ENCODE peak calls at places on chromosomes 13 and 19, in seven cellular contexts. One of them, this sample, is unnamed. For H3K36me3, the result is how much of the 10 kb centered on the place peaks cover.

GRCh38 chr13:36302289-36302688 is 4.7 kb upstream of the CCDC169 start:
- DNase-seq in testis: no peak
- DNase-seq in transverse colon: no peak
- DNase-seq in ovary: no peak
- DNase-seq in uterus: no peak
- DNase-seq in tibial nerve: no peak
- DNase-seq in heart left ventricle: no peak
- DNase-seq in this sample: no peak

GRCh38 chr13:72062566-72062965 is 195.6 kb upstream of the DACH1 start:
- DNase-seq in transverse colon: peak
- DNase-seq in ovary: no peak
- DNase-seq in heart left ventricle: no peak
- DNase-seq in uterus: no peak
- DNase-seq in testis: no peak
- DNase-seq in tibial nerve: no peak
- DNase-seq in this sample: no peak

GRCh38 chr13:86932935-86933334 is 738.2 kb upstream of the SLITRK5 start:
- DNase-seq in heart left ventricle: no peak
- DNase-seq in transverse colon: no peak
- DNase-seq in tibial nerve: no peak
- DNase-seq in ovary: no peak
- DNase-seq in uterus: no peak
- DNase-seq in testis: no peak
- DNase-seq in this sample: no peak

GRCh38 chr19:10565028-10565566 is 713 bp downstream of the KRI1 start:
- DNase-seq in testis: no peak
- DNase-seq in tibial nerve: no peak
- DNase-seq in ovary: peak
- DNase-seq in heart left ventricle: peak
- DNase-seq in transverse colon: peak
- DNase-seq in uterus: no peak
- DNase-seq in this sample: peak

GRCh38 chr13:108827637-108828036 is 198.2 kb downstream of the MYO16 start:
- DNase-seq in ovary: no peak
- DNase-seq in uterus: no peak
- DNase-seq in testis: no peak
- DNase-seq in heart left ventricle: no peak
- DNase-seq in transverse colon: no peak
- DNase-seq in tibial nerve: no peak
- DNase-seq in this sample: no peak

GRCh38 chr19:31356587-31357314 is 7.5 kb upstream of the TSHZ3 start:
- DNase-seq in testis: peak
- DNase-seq in heart left ventricle: peak
- DNase-seq in transverse colon: peak
- DNase-seq in ovary: no peak
- DNase-seq in tibial nerve: no peak
- DNase-seq in uterus: no peak
- DNase-seq in this sample: peak

GRCh38 chr19:40650749-40651305 is 39.6 kb downstream of the NUMBL start:
- DNase-seq in testis: no peak
- DNase-seq in uterus: peak
- DNase-seq in transverse colon: no peak
- DNase-seq in heart left ventricle: no peak
- DNase-seq in ovary: no peak
- DNase-seq in tibial nerve: no peak
- DNase-seq in this sample: no peak

GRCh38 chr19:55447421-55448174 is 4.5 kb upstream of the SHISA7 start:
- DNase-seq in heart left ventricle: no peak
- DNase-seq in testis: no peak
- DNase-seq in tibial nerve: no peak
- DNase-seq in uterus: no peak
- DNase-seq in transverse colon: no peak
- DNase-seq in ovary: no peak
- DNase-seq in this sample: peak

GRCh38 chr13:82654851-82655517 is 1227.3 kb downstream of the SLITRK1 start:
- DNase-seq in testis: no peak
- DNase-seq in tibial nerve: peak
- DNase-seq in transverse colon: peak
- DNase-seq in ovary: no peak
- DNase-seq in uterus: no peak
- DNase-seq in heart left ventricle: peak
- DNase-seq in this sample: peak

GRCh38 chr19:12544401-12544876 is 6.8 kb downstream of the ZNF564 start:
- DNase-seq in testis: no peak
- DNase-seq in ovary: no peak
- DNase-seq in heart left ventricle: no peak
- DNase-seq in transverse colon: no peak
- DNase-seq in uterus: no peak
- DNase-seq in tibial nerve: no peak
- DNase-seq in this sample: no peak

DNA sequence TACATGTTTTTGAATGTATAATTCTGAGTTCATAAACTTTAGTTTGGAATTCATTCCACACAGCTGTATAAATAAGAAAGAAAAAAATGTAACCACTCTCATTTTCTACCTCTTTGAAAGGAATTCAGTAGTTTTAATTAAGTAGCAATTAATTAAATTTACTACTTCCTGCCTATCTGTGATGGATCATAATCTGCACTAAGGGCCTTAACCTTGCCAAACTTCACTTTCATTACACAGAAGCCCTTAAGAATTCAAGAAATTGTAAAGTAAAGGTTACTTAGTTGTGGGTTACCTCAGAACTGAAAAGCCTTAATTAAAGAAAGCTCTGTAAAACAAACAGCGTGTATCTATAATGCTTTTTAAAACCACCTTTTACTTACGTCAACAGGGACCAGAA is 111.9 kb upstream of the FBXL3 start:
- DNase-seq in uterus: no peak
- DNase-seq in testis: no peak
- DNase-seq in tibial nerve: no peak
- DNase-seq in transverse colon: no peak
- DNase-seq in heart left ventricle: no peak
- DNase-seq in ovary: no peak
- DNase-seq in this sample: no peak
- H3K36me3 ChIP-seq in uterus: under half
- H3K36me3 ChIP-seq in testis: under half
- H3K36me3 ChIP-seq in tibial nerve: under half
- H3K36me3 ChIP-seq in transverse colon: under half
- H3K36me3 ChIP-seq in heart left ventricle: under half
- H3K36me3 ChIP-seq in ovary: under half
- H3K36me3 ChIP-seq in this sample: under half

DNA sequence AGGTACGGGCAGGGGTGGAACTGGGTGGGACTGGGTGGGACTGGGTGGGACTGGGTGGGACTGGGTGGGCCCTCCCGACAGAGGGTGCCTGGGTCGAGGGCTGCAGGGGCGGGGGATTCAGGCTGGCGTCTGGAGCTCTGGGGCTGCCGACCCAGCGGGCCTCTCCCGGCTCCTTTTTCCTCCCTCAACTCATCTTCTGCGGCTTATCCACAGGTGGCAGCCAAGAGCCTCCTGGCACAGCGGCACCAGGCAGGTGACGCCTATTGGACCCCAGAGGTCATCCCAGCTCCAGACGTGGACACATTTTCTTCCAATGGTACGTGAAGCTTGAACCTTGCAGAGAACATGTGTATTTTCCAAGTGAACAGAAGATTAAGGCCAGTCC is 533 bp downstream of the ZNF544 start:
- DNase-seq in heart left ventricle: no peak
- DNase-seq in uterus: no peak
- DNase-seq in testis: peak
- DNase-seq in ovary: no peak
- DNase-seq in transverse colon: no peak
- DNase-seq in tibial nerve: no peak
- DNase-seq in this sample: no peak
- TF ChIP-seq CTCF in heart left ventricle: no peak
- TF ChIP-seq CTCF in uterus: no peak
- TF ChIP-seq CTCF in testis: peak
- TF ChIP-seq CTCF in ovary: no peak
- TF ChIP-seq CTCF in transverse colon: no peak
- TF ChIP-seq CTCF in tibial nerve: no peak
- TF ChIP-seq CTCF in this sample: no peak

GRCh38 chr13:65719831-65720230 is 1510.3 kb downstream of the PCDH9 start:
- DNase-seq in ovary: no peak
- DNase-seq in heart left ventricle: no peak
- DNase-seq in testis: no peak
- DNase-seq in tibial nerve: no peak
- DNase-seq in transverse colon: no peak
- DNase-seq in uterus: no peak
- DNase-seq in this sample: no peak

GRCh38 chr13:65725001-65725400 is 1505.1 kb downstream of the PCDH9 start:
- DNase-seq in ovary: no peak
- DNase-seq in uterus: no peak
- DNase-seq in testis: no peak
- DNase-seq in tibial nerve: no peak
- DNase-seq in transverse colon: no peak
- DNase-seq in heart left ventricle: no peak
- DNase-seq in this sample: no peak

DNA sequence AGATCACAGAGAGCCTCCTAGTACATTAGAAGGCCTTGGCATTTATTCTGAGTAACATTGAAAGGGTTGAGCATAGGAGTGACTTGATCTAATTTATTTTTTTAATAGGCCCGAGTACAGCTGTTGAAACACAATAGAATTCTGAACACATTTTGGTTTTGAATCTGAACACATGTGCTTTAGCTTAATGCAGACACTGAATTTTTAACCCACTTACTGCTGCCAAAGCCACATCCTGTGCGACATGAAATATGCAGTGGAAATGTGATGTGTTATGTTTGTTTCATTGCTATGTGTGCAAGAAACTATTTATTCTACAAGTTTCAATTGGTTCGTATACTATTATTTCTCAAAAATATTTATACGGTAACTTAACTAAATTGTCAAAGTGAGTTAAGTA is 1505.9 kb downstream of the PCDH9 start:
- DNase-seq in ovary: no peak
- DNase-seq in testis: no peak
- DNase-seq in tibial nerve: no peak
- DNase-seq in uterus: no peak
- DNase-seq in transverse colon: no peak
- DNase-seq in heart left ventricle: no peak
- DNase-seq in this sample: no peak
- H3K27ac ChIP-seq in ovary: no peak
- H3K27ac ChIP-seq in testis: no peak
- H3K27ac ChIP-seq in tibial nerve: no peak
- H3K27ac ChIP-seq in uterus: no peak
- H3K27ac ChIP-seq in transverse colon: no peak
- H3K27ac ChIP-seq in heart left ventricle: no peak
- H3K27ac ChIP-seq in this sample: no peak

GRCh38 chr13:20988033-20988908 is 73.1 kb downstream of the LATS2 start:
- DNase-seq in heart left ventricle: no peak
- DNase-seq in ovary: no peak
- DNase-seq in uterus: no peak
- DNase-seq in transverse colon: no peak
- DNase-seq in tibial nerve: no peak
- DNase-seq in testis: no peak
- DNase-seq in this sample: no peak

GRCh38 chr13:20990910-20991525 is 70.4 kb downstream of the LATS2 start:
- DNase-seq in heart left ventricle: no peak
- DNase-seq in uterus: no peak
- DNase-seq in transverse colon: no peak
- DNase-seq in tibial nerve: no peak
- DNase-seq in ovary: no peak
- DNase-seq in testis: no peak
- DNase-seq in this sample: no peak

GRCh38 chr13:20991741-20992520 is 69.5 kb downstream of the LATS2 start:
- DNase-seq in uterus: no peak
- DNase-seq in heart left ventricle: no peak
- DNase-seq in tibial nerve: no peak
- DNase-seq in testis: no peak
- DNase-seq in ovary: no peak
- DNase-seq in transverse colon: no peak
- DNase-seq in this sample: no peak

GRCh38 chr13:20988909-20989735 is 72.3 kb downstream of the LATS2 start:
- DNase-seq in tibial nerve: no peak
- DNase-seq in ovary: no peak
- DNase-seq in heart left ventricle: no peak
- DNase-seq in testis: no peak
- DNase-seq in transverse colon: no peak
- DNase-seq in uterus: no peak
- DNase-seq in this sample: no peak

DNA sequence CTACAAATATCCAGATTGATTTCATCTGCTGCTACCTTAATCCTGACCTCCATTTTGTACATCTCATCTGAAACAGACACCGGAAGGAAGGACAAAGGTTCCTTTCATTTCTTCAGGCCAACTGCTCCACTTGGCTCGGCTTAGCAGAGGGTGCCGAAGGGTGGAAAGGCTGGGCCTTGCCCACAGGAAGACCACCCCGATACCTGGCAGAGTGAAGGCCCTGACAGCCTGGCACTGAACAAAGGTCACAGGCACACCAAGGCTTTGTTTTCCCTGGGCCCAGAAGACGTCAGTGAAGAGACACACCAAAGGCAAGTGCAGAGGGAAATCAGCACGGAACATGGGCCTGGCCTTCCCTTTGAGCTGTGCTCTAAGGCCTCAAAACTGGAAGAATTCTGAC is 71.5 kb downstream of the LATS2 start:
- DNase-seq in tibial nerve: no peak
- DNase-seq in ovary: no peak
- DNase-seq in heart left ventricle: no peak
- DNase-seq in uterus: no peak
- DNase-seq in testis: no peak
- DNase-seq in transverse colon: no peak
- DNase-seq in this sample: no peak
- H3K36me3 ChIP-seq in tibial nerve: under half
- H3K36me3 ChIP-seq in ovary: under half
- H3K36me3 ChIP-seq in heart left ventricle: under half
- H3K36me3 ChIP-seq in uterus: under half
- H3K36me3 ChIP-seq in testis: under half
- H3K36me3 ChIP-seq in transverse colon: under half
- H3K36me3 ChIP-seq in this sample: under half

GRCh38 chr13:94548382-94549240 is 47.3 kb downstream of the TGDS start:
- DNase-seq in uterus: peak
- DNase-seq in testis: peak
- DNase-seq in transverse colon: peak
- DNase-seq in tibial nerve: peak
- DNase-seq in ovary: peak
- DNase-seq in heart left ventricle: peak
- DNase-seq in this sample: peak
- TF ChIP-seq CTCF in uterus: peak
- TF ChIP-seq CTCF in testis: no peak
- TF ChIP-seq CTCF in transverse colon: no peak
- TF ChIP-seq CTCF in tibial nerve: no peak
- TF ChIP-seq CTCF in ovary: no peak
- TF ChIP-seq CTCF in heart left ventricle: no peak
- TF ChIP-seq CTCF in this sample: no peak

DNA sequence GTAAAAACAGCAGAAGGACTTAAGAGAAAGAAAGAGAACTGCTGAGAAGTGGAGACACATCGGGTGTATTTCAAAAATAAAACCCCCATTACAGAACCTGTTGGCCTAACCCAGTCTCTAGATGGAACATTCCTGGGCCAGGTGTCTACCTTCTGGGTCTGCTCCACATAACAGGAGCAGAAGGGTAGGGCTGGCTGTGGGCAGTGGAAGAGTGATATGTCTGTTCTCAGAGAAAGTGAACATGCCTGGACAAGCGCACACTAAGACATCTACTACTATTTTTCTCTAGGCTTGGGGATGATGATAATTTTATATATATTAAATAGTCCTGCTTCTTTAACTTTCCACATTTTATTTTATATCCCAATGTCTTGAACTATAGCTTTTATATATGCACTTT is 267.1 kb downstream of the TBC1D4 start:
- DNase-seq in testis: no peak
- DNase-seq in ovary: no peak
- DNase-seq in tibial nerve: no peak
- DNase-seq in uterus: no peak
- DNase-seq in transverse colon: no peak
- DNase-seq in heart left ventricle: no peak
- DNase-seq in this sample: no peak
- H3K27ac ChIP-seq in testis: no peak
- H3K27ac ChIP-seq in ovary: no peak
- H3K27ac ChIP-seq in tibial nerve: no peak
- H3K27ac ChIP-seq in uterus: no peak
- H3K27ac ChIP-seq in transverse colon: no peak
- H3K27ac ChIP-seq in heart left ventricle: no peak
- H3K27ac ChIP-seq in this sample: no peak